ENCODE peak calls at places on chromosomes 5 and 9, in five cellular contexts. P, Q, V, R and T are unnamed samples.

GRCh38 chr5:168106008-168106761 is 185.3 kb upstream of the WWC1 start:
- DNase-seq in Q (no peak), R (no peak), P (no peak), V (no peak), T (no peak)

GRCh38 chr5:140220032-140220697 is 45.2 kb downstream of the CYSTM1 start:
- DNase-seq in P (no peak), Q (no peak), R (no peak), V (no peak), T (peak)

GRCh38 chr5:143142596-143143435 is 260.7 kb downstream of the NR3C1 start:
- DNase-seq in V (no peak), Q (peak), P (no peak), R (no peak), T (no peak)

GRCh38 chr5:136910625-136911024 is 545.3 kb upstream of the TRPC7 start:
- DNase-seq in V (no peak), Q (no peak), R (no peak), P (no peak), T (no peak)

GRCh38 chr5:491119-491855 is 33.0 kb downstream of the SLC9A3 start:
- DNase-seq in P (no peak), V (no peak), Q (no peak), R (no peak), T (no peak)

GRCh38 chr5:142542906-142543305 is 143.0 kb downstream of the FGF1 start:
- DNase-seq in Q (no peak), R (no peak), V (no peak), P (no peak), T (no peak)

GRCh38 chr5:43603535-43604363 is 769 bp downstream of the NNT start:
- DNase-seq in P (peak), R (no peak), V (peak), Q (peak), T (peak)

GRCh38 chr5:168011096-168011495 is 280.3 kb upstream of the WWC1 start:
- DNase-seq in Q (no peak), V (no peak), P (no peak), R (no peak), T (no peak)

GRCh38 chr9:129486496-129487306 is 134.2 kb downstream of the C9orf50 start:
- DNase-seq in Q (no peak), V (no peak), P (no peak), R (no peak), T (no peak)

GRCh38 chr9:114653556-114654159 is 3.9 kb downstream of the TEX53 start:
- DNase-seq in R (peak), P (peak), Q (no peak), V (peak), T (no peak)

GRCh38 chr5:179427676-179428056 is 82.4 kb upstream of the ADAMTS2 start:
- DNase-seq in P (no peak), R (no peak), V (no peak), Q (no peak), T (no peak)

GRCh38 chr5:106121972-106122605 is 1548.6 kb downstream of the EFNA5 start:
- DNase-seq in V (no peak), Q (no peak), R (peak), P (no peak), T (peak)

GRCh38 chr9:33489070-33489469 is 15.3 kb upstream of the NOL6 start:
- DNase-seq in Q (no peak), P (no peak), V (no peak), R (no peak), T (no peak)

GRCh38 chr5:56123531-56124243 is 109.4 kb downstream of the ANKRD55 start:
- DNase-seq in P (no peak), Q (no peak), R (peak), V (no peak), T (no peak)

GRCh38 chr9:17116400-17116837 is 18.4 kb upstream of the CNTLN start:
- DNase-seq in R (no peak), P (no peak), Q (no peak), V (no peak), T (no peak)

GRCh38 chr5:181198905-181199519 is 6.0 kb downstream of the TRIM7 start:
- DNase-seq in P (peak), V (no peak), R (no peak), Q (no peak), T (peak)

GRCh38 chr9:91946825-91947224 is 3.2 kb downstream of the ROR2 start:
- DNase-seq in R (no peak), V (no peak), P (no peak), Q (no peak), T (no peak)

GRCh38 chr5:179120951-179121666 is 60.9 kb downstream of the ZNF354C start:
- DNase-seq in R (no peak), V (no peak), P (no peak), Q (no peak), T (no peak)

GRCh38 chr9:112866662-112867274 is 23.9 kb downstream of the SLC46A2 start:
- DNase-seq in V (no peak), R (peak), Q (no peak), P (no peak), T (no peak)

GRCh38 chr9:134886413-134886913 is 5.9 kb downstream of the FCN2 start:
- DNase-seq in Q (no peak), V (no peak), P (no peak), R (no peak), T (no peak)

GRCh38 chr9:70387663-70388062 is 26.8 kb downstream of the KLF9 start:
- DNase-seq in R (no peak), P (no peak), Q (no peak), V (no peak), T (no peak)

GRCh38 chr5:116942622-116943021 is 368.0 kb upstream of the SEMA6A start:
- DNase-seq in V (no peak), P (no peak), R (no peak), Q (no peak), T (no peak)

GRCh38 chr9:125700791-125701190 is 6.2 kb downstream of the MAPKAP1 start:
- DNase-seq in Q (no peak), R (no peak), V (no peak), P (peak), T (peak)

GRCh38 chr5:33299621-33300208 is 141.1 kb upstream of the TARS1 start:
- DNase-seq in R (no peak), V (no peak), P (no peak), Q (no peak), T (peak)

GRCh38 chr5:14665110-14665822 is 748 bp downstream of the OTULIN start:
- DNase-seq in R (no peak), P (no peak), Q (no peak), V (no peak), T (peak)

GRCh38 chr5:14667290-14667689 is 2.8 kb downstream of the OTULIN start:
- DNase-seq in R (no peak), P (no peak), V (no peak), Q (no peak), T (no peak)

GRCh38 chr5:14664270-14665109 is at the start of gene OTULIN:
- DNase-seq in P (peak), V (peak), Q (peak), R (peak), T (peak)

GRCh38 chr5:14667770-14668169 is 3.3 kb downstream of the OTULIN start:
- DNase-seq in V (no peak), R (no peak), P (no peak), Q (no peak), T (no peak)

GRCh38 chr5:14665949-14666741 is 1.6 kb downstream of the OTULIN start:
- DNase-seq in P (peak), R (no peak), Q (no peak), V (peak), T (peak)
- TF ChIP-seq CTCF in P (peak), R (peak), Q (no peak), V (peak), T (peak)

GRCh38 chr9:5869315-5870019 is 21.2 kb upstream of the MLANA start:
- DNase-seq in Q (no peak), V (no peak), R (peak), P (no peak), T (no peak)
- TF ChIP-seq CTCF in Q (no peak), V (no peak), R (peak), P (no peak), T (peak)

GRCh38 chr5:82244854-82245635 is 33.1 kb downstream of the RPS23 start:
- DNase-seq in R (no peak), Q (no peak), V (no peak), P (no peak), T (no peak)
- TF ChIP-seq CTCF in R (no peak), Q (peak), V (no peak), P (no peak), T (no peak)

DNA sequence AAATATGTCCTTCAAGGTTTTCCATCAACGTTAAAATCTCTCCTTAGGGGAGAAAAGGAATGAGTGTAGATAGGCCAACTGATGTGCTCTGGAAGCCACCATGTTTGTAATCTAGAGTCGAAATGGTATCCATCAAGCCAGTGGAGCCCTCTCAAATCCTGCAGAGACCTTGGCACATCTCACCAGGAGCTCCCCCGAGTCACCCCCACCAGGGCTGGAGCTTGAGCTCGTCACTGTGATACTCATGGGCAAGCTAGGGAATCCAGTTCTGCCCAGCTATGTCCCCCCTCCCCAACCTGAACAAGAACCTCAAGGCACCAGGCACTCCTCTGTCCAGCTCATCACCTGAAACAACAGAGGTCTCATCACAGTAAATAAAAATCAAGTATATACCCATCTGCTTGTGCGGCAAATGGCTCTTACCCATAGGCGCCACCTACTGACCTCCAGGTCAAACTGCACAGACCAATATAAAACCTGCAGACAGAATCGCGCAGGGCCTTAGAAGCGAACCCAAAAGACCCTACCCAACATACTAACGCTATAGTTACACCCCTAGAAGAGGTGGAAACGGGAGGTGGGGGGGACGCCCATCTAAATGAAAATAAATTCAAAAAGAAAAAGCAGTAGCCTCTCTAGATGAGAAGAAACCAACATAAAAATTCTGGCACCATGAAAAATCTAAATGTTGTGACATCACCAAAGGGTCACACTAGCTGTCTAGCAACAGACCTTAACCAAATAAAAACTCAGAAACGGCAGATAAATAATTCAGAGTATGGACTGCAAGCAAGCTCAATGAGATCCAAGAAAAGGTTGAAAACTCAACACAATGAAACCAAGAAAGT is 75.0 kb downstream of the TTC39B start:
- DNase-seq in R (peak), P (no peak), V (no peak), Q (no peak), T (peak)
- TF ChIP-seq CTCF in R (peak), P (peak), V (no peak), Q (peak), T (peak)

GRCh38 chr5:148523139-148523538 is 131.2 kb downstream of the HTR4 start:
- DNase-seq in V (no peak), R (peak), P (no peak), Q (no peak), T (no peak)
- TF ChIP-seq CTCF in V (no peak), R (no peak), P (no peak), Q (no peak), T (no peak)

GRCh38 chr5:97534166-97534565 is 351.1 kb upstream of the RIOK2 start:
- DNase-seq in R (no peak), V (no peak), P (no peak), Q (no peak), T (peak)
- TF ChIP-seq CTCF in R (no peak), V (no peak), P (peak), Q (peak), T (peak)